ENCODE peak calls at places on chromosomes 5 and 9, in nine cellular contexts. K is spleen, V is endothelial cell, N is transverse colon, J is left lung, Z is type B pancreatic cell, T is PC-3, X is thoracic aorta, A is mesothelial cell of epicardium. Q is an unnamed sample.

GRCh38 chr9:70625078-70625477 is 210.6 kb upstream of the KLF9 start:
- DNase-seq in T (no peak), X (no peak), N (no peak), J (no peak), A (no peak), V (no peak), Z (no peak), K (no peak), Q (no peak)

GRCh38 chr5:42756630-42757601 is at the start of gene CCDC152:
- DNase-seq in Z (no peak), V (peak; percentile 21), T (peak; percentile 48), X (no peak), K (no peak), J (no peak), N (no peak), A (no peak), Q (no peak)

GRCh38 chr9:131239307-131239975 is 36.9 kb downstream of the FAM78A start:
- DNase-seq in V (no peak), A (no peak), J (no peak), T (no peak), N (no peak), Z (no peak), K (no peak), X (no peak), Q (no peak)

GRCh38 chr9:133953976-133954709 is 38.0 kb downstream of the VAV2 start:
- DNase-seq in K (peak; percentile 80), N (no peak), X (no peak), J (no peak), Z (no peak), T (no peak), A (no peak), V (no peak), Q (no peak)

GRCh38 chr5:93145767-93146166 is 435.3 kb downstream of the NR2F1-AS1 start:
- DNase-seq in J (no peak), V (no peak), X (no peak), A (no peak), K (no peak), Z (no peak), T (peak; percentile 49), N (no peak), Q (no peak)

GRCh38 chr9:35322075-35322885 is 160.5 kb downstream of the UNC13B start:
- DNase-seq in K (no peak), Z (no peak), N (no peak), V (no peak), X (no peak), T (no peak), A (no peak), J (no peak), Q (no peak)

GRCh38 chr5:180689071-180689694 is 39.8 kb upstream of the FLT4 start:
- DNase-seq in A (no peak), Z (no peak), K (no peak), J (no peak), N (no peak), V (no peak), X (no peak), T (no peak), Q (no peak)

GRCh38 chr5:149317281-149318048 is 27.8 kb upstream of the GRPEL2 start:
- DNase-seq in K (no peak), T (peak; percentile 86), J (no peak), Z (no peak), A (no peak), N (peak; percentile 27), X (no peak), V (no peak), Q (no peak)

DNA sequence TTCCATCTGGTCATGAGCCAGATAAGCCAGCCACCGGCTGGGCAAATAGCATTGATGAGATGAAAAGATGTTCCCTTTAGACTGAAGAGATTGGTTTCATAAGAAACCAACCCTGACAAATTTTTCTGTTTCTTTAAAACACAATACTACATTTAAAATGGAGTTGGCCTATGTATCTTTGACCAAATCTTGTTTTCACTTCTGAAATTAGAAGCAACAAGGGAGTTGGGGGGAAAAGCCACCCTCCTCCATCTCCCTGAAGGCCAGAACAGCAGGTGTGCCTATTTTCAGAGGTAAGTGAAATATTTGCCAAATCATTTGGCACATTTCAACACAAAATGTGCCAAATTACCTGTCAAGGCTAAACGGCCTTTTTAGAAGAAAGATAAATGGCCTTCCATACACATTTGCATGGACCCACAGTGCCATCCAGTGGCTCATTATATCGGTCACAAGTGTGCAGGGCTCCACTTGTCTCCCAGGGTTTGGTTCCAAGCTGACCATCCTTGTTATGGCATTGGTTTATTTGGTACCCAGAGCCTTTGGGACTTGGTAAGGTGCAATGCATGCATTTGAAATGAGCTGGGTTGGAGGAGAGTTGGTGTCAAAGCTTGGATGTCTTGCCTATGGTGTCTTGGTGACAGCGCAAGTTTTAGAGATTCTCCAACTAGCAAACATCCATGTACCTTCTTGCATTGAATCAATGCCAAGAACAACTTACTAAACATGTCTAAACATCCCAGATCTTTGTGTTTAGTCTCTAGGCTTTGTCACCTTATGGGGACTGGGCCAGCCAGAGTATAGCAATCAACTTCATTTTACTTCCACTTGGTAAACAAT is 372.0 kb upstream of the KIF2A start:
- DNase-seq in A (peak; percentile 59), J (no peak), X (no peak), Z (no peak), K (no peak), N (peak; percentile 58), V (peak; percentile 74), T (peak; percentile 68), Q (peak; percentile 62)
- TF ChIP-seq CTCF in A (peak; percentile 39), J (peak; percentile 58), X (peak; percentile 34), Z (peak; percentile 85), K (peak; percentile 37), N (peak; percentile 57), V (peak; percentile 51), T (peak; percentile 71), Q (peak; percentile 85)

DNA sequence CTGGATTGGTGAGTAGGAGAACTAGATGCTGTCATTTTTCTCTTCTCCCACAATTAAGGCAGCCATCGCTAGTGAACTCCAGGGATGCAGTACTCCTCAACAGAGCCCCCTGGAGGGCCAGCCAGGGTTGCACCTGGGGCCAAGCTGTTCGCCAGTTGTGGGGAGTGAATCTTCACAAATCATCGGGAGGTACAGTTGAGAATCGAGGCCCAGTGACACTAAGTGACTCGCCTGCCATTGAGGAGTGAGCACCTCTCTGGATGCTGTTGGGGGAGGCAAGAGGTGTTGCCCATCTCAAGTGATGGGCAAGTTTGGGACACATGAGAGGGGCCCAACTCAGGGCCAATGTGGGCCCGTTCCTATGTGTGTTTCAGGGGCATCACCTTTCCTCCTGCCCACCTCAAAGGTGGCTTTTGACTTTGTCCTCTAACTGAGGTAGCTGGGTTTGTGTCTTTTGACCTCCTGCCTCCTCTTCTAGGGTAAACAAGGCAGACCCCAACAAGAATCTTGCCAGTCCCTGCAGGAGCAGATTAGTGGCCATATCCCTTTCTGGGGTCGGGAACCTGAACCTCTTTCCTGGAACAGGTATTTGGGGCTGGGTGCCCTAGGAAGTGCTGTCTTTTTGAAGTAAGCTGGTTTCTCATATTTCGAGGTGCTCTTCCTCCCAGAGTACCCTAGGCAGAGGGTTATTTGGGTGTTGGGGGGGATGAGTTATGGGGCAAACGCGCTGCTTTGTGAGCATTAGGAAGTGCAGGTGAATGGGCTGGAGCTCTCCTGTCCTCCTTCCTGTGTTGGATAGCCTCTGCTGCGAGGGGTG is 181.2 kb downstream of the MACROH2A1 start:
- DNase-seq in N (no peak), V (peak; percentile 48), T (no peak), K (peak; percentile 22), J (no peak), Z (peak; percentile 52), A (peak; percentile 20), X (no peak), Q (no peak)
- TF ChIP-seq CTCF in N (no peak), V (no peak), T (peak; percentile 26), K (no peak), J (no peak), Z (peak; percentile 26), A (no peak), X (no peak), Q (no peak)

GRCh38 chr5:96327728-96328127 is 105.3 kb downstream of the PCSK1 start:
- DNase-seq in T (no peak), K (no peak), V (no peak), Z (no peak), N (no peak), A (no peak), X (no peak), J (no peak), Q (no peak)
- TF ChIP-seq CTCF in T (no peak), K (no peak), V (no peak), Z (no peak), N (no peak), A (no peak), X (no peak), J (no peak), Q (no peak)

GRCh38 chr5:156431956-156432829 is 105.2 kb downstream of the SGCD start:
- DNase-seq in N (no peak), J (no peak), X (no peak), A (no peak), K (no peak), V (no peak), T (no peak), Z (no peak), Q (no peak)
- TF ChIP-seq CTCF in N (no peak), J (no peak), X (no peak), A (no peak), K (no peak), V (no peak), T (no peak), Z (no peak), Q (no peak)

DNA sequence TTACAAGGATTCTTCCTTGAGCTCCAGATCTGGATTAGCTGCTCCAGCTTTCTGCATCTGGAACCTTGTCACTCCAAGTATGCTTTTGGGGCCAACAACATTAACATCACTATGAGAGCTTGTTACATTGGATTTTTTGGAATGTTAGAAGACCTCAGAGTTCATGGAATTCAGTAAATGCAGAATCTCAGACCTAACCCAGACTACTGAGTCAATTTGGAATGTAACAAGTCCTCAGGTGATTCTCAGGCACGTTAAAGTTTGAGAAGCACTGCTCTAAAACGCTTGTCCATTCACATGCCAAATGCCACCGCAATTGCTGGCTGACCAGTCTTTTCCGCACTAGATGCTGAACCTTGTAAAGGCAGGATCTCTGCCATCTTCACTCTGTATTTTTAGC is 251.4 kb upstream of the TRIM32 start:
- DNase-seq in Z (no peak), K (no peak), V (no peak), A (no peak), J (no peak), N (no peak), T (no peak), X (no peak), Q (no peak)
- TF ChIP-seq CTCF in Z (no peak), K (no peak), V (no peak), A (no peak), J (no peak), N (no peak), T (no peak), X (no peak), Q (no peak)

DNA sequence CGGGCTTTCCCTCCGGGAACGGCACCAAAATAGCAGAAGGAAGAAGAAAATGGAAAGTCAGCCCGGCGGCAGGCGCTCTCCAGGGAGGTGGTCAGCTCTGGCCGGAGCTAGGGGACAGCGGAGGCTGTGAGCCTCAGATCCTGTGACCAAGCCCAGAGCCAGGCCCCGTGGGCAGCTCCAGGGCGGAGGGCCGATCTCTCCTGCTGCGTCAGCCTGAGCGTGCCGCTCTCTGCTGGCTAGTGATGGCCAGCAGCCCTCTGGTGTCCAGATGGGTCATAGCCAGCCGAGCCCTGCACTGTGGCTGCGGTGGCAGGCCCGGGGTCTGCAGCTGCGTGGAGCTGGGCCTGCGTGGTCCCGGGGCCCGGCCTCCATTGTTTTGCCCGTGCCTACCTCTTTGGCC is 16.9 kb upstream of the NRARP start:
- DNase-seq in T (no peak), N (no peak), K (peak; percentile 86), A (no peak), J (peak; percentile 38), V (peak; percentile 58), Z (peak; percentile 72), X (no peak), Q (no peak)
- TF ChIP-seq CTCF in T (no peak), N (no peak), K (peak; percentile 43), A (no peak), J (no peak), V (no peak), Z (peak; percentile 66), X (peak; percentile 20), Q (no peak)

Q was measured in neural crest cell.